ENCODE peak calls at places on chromosomes 4 and X, in ten cellular contexts. K is transverse colon; R is CD8-positive, alpha-beta memory T cell; I is adipocyte; J is OCI-LY7; F is CD8-positive, alpha-beta T cell; C is breast epithelium; W is Karpas-422; H is H7; U is neuronal stem cell. O is an unnamed sample. For H3K36me3, the result is how much of the 10 kb centered on the place peaks cover.

GRCh38 chr4:87078987-87079469 is 141.4 kb downstream of the KLHL8 start:
- DNase-seq in H (no peak), K (no peak), C (no peak), J (no peak), U (no peak), I (peak), R (no peak), W (no peak), F (no peak), O (no peak)

GRCh38 chrX:102546818-102547493 is 30.4 kb upstream of the TMSB15A start:
- DNase-seq in W (no peak), C (no peak), J (no peak), U (no peak), K (no peak), F (no peak), H (peak), I (no peak), R (no peak), O (no peak)

GRCh38 chrX:150348365-150348764 is 14.8 kb upstream of the MAMLD1 start:
- DNase-seq in H (peak), J (no peak), U (no peak), C (no peak), K (no peak), F (no peak), R (no peak), W (no peak), I (no peak), O (no peak)

GRCh38 chr4:72875138-72875537 is 194.4 kb downstream of the COX18 start:
- DNase-seq in C (no peak), I (no peak), F (no peak), U (no peak), H (no peak), J (no peak), R (no peak), K (no peak), W (no peak), O (no peak)

GRCh38 chrX:148536961-148537360 is 36.5 kb downstream of the AFF2 start:
- DNase-seq in W (no peak), F (no peak), H (no peak), U (no peak), R (no peak), K (no peak), I (no peak), J (no peak), C (no peak), O (no peak)

GRCh38 chr4:155602351-155603140 is 64.1 kb upstream of the GUCY1A1 start:
- DNase-seq in W (peak), I (peak), H (no peak), U (no peak), J (no peak), C (no peak), R (no peak), K (no peak), F (no peak), O (no peak)

GRCh38 chr4:96766359-96766758 is 926.5 kb downstream of the PDHA2 start:
- DNase-seq in F (no peak), U (no peak), I (no peak), H (no peak), R (no peak), K (no peak), C (no peak), J (no peak), W (no peak), O (no peak)

GRCh38 chr4:23788460-23788859 is 101.4 kb downstream of the PPARGC1A start:
- DNase-seq in R (no peak), U (no peak), J (no peak), F (no peak), H (no peak), K (no peak), I (no peak), C (no peak), W (no peak), O (peak)

GRCh38 chr4:147933316-147933715 is 201.4 kb downstream of the ARHGAP10 start:
- DNase-seq in H (no peak), W (peak), K (peak), U (no peak), I (no peak), F (no peak), J (peak), R (no peak), C (no peak), O (no peak)

GRCh38 chrX:23826216-23826615 is 43.2 kb downstream of the SAT1 start:
- DNase-seq in H (no peak), K (no peak), F (no peak), C (no peak), J (no peak), R (no peak), W (no peak), U (no peak), I (no peak), O (no peak)

GRCh38 chrX:53587795-53588194 is 98.7 kb downstream of the HUWE1 start:
- DNase-seq in F (no peak), K (no peak), R (no peak), U (no peak), H (no peak), J (no peak), C (no peak), I (no peak), W (no peak), O (no peak)
- H3K36me3 ChIP-seq in F (half or more), K (under half), R (half or more), U (under half), H (half or more), J (half or more), C (under half), I (half or more), W (half or more), O (under half)

DNA sequence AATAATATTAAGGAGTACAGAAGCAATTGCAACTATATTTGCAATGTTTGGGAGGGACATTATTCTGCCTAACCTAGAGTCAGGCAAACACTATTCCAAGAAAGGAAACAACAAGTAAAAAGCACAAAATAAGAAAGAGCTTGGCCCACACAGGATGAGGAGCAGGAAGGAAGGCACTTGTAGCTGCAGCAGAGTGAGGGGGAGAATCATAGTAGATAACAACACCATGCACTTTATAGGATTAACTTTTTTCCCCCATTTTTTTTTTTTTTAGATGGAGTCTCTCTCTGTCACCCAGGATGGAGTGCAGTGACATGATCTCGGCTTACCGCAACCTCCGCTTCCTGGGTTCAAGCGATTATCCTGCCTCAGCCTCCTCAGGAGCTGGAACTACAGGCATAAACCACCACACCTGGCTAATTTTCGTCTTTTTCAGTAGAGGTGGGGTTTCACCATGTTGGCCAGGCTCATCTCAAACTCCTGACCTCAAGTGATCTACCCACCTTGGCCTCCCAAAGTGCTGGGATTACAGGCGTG is 10.3 kb upstream of the JCHAIN start:
- DNase-seq in U (no peak), K (no peak), F (no peak), R (no peak), W (no peak), I (no peak), J (peak), C (no peak), H (no peak), O (no peak)
- H3K4me3 ChIP-seq in U (no peak), K (no peak), F (no peak), R (no peak), W (no peak), I (no peak), J (peak), C (no peak), H (no peak), O (no peak)

GRCh38 chr4:2905544-2905943 is 57.7 kb downstream of the NOP14 start:
- DNase-seq in U (no peak), R (no peak), C (no peak), W (no peak), F (no peak), J (no peak), I (no peak), H (no peak), K (no peak), O (no peak)
- H3K36me3 ChIP-seq in U (half or more), R (half or more), C (under half), W (under half), F (under half), J (under half), I (half or more), H (under half), K (under half), O (under half)

GRCh38 chrX:18886344-18887161 is 97.4 kb downstream of the PHKA2 start:
- DNase-seq in F (peak), U (peak), J (peak), W (peak), K (peak), I (peak), C (peak), R (peak), H (peak), O (no peak)

GRCh38 chrX:18883961-18884765 is 99.8 kb downstream of the PHKA2 start:
- DNase-seq in K (no peak), J (no peak), C (no peak), U (no peak), R (no peak), F (no peak), W (no peak), H (peak), I (no peak), O (no peak)

GRCh38 chrX:18886005-18886343 is 97.9 kb downstream of the PHKA2 start:
- DNase-seq in K (no peak), U (no peak), I (no peak), H (peak), R (no peak), W (no peak), C (no peak), J (no peak), F (no peak), O (no peak)

GRCh38 chrX:18884916-18885315 is 99.0 kb downstream of the PHKA2 start:
- DNase-seq in R (no peak), U (no peak), H (peak), W (no peak), C (no peak), I (no peak), J (no peak), F (no peak), K (no peak), O (no peak)

DNA sequence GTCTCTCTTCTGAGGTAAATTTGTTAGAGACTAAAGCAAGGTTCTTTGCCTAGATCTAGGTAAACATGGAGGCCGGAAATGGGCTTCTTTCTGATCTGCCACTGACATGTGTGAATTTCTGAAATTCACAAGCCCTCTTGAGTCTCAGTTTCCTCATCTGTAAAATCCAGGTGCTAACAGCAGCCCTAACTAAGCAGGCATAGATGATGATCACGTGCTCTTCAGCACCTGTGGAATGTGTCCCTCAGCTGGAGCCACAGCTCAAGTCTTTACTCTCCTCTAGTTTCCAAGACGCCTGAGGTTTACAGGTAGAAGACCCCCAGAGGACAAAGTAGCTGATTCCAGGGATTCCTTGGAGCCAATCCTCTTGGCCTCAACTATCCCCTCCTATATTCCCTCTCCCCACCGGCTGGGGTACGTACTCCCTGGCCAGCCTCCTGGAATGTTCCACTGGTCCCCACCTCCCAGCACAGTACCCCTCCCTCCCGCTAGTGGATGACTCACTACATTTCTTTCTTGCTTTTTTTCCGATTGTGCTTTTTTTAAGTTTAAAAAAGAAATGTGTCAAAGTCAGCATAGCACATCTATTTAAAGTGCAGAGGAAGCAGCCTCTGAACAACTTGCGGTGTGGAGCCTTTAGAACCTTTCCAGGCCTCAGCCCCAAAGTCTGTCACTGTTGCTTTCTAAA is 98.5 kb downstream of the PHKA2 start:
- DNase-seq in K (no peak), J (no peak), U (no peak), R (no peak), F (no peak), W (no peak), C (no peak), I (peak), H (peak), O (no peak)
- H3K4me3 ChIP-seq in K (peak), J (no peak), U (no peak), R (peak), F (peak), W (no peak), C (peak), I (peak), H (no peak), O (no peak)

DNA sequence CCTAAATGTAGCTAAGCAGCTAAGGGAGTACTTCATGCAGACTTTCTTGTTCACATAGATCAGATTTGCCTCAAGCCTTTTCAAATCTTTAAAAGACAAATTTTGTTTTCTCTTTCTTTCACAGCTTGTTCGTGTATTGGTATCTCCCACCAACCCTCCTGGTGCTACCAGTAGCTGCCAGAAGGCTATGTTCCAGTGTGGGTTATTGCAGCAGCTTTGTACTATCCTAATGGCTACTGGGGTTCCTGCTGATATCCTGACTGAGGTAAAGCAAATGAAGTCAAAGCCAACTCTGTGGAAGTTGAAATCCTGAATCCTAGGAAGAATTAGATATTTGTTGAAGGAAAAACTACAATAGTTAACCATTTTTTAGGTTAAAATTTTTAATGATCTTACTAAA is 62.6 kb downstream of the USO1 start:
- DNase-seq in F (no peak), K (no peak), J (no peak), I (no peak), C (no peak), W (no peak), H (no peak), U (no peak), R (no peak), O (no peak)
- H3K36me3 ChIP-seq in F (under half), K (under half), J (half or more), I (half or more), C (under half), W (under half), H (under half), U (under half), R (under half), O (under half)

O was measured in kidney epithelial cell.